ENCODE peak calls at places on chromosomes 3 and 15, in nine cellular contexts. L, F, P, Q, Y, A, W, V and T are unnamed samples.

GRCh38 chr3:153734777-153735551 is 386.2 kb upstream of the ARHGEF26 start:
- DNase-seq in W (no peak), Y (no peak), P (no peak), L (no peak), F (peak; percentile 92), A (no peak), V (no peak), Q (no peak), T (no peak)

GRCh38 chr3:64046527-64046926 is 23.2 kb upstream of the PSMD6 start:
- DNase-seq in V (no peak), Q (no peak), A (no peak), F (no peak), P (no peak), L (no peak), Y (no peak), W (no peak), T (no peak)

GRCh38 chr3:72625616-72626337 is 222.5 kb downstream of the SHQ1 start:
- DNase-seq in Y (no peak), W (no peak), Q (peak; percentile 65), A (no peak), V (no peak), P (no peak), F (peak; percentile 98), L (no peak), T (no peak)

GRCh38 chr3:155688481-155688880 is 56.4 kb downstream of the PLCH1 start:
- DNase-seq in F (no peak), V (no peak), L (no peak), W (no peak), Y (no peak), Q (no peak), P (no peak), A (no peak), T (no peak)

GRCh38 chr15:91183630-91184029 is 83.6 kb downstream of the SV2B start:
- DNase-seq in Y (no peak), F (no peak), L (no peak), A (no peak), P (peak; percentile 52), W (no peak), Q (no peak), V (no peak), T (peak; percentile 66)

GRCh38 chr15:66024116-66024515 is 154.8 kb downstream of the RAB11A start:
- DNase-seq in P (no peak), V (no peak), Q (no peak), F (no peak), W (no peak), Y (no peak), L (no peak), A (no peak), T (no peak)

GRCh38 chr3:42387802-42388651 is 22.4 kb downstream of the LYZL4 start:
- DNase-seq in L (peak; percentile 23), P (no peak), V (no peak), Y (no peak), A (no peak), F (peak; percentile 47), W (no peak), Q (peak; percentile 53), T (no peak)

GRCh38 chr15:93861413-93861812 is 369.9 kb upstream of the MCTP2 start:
- DNase-seq in Q (no peak), V (no peak), L (peak; percentile 2), W (no peak), F (no peak), Y (no peak), A (no peak), P (no peak), T (no peak)

GRCh38 chr3:120028271-120029047 is 65.8 kb downstream of the GSK3B start:
- DNase-seq in L (no peak), Q (no peak), V (no peak), F (no peak), Y (no peak), W (peak; percentile 15), A (no peak), P (no peak), T (peak; percentile 42)

GRCh38 chr3:13546667-13547171 is 2.2 kb upstream of the FBLN2 start:
- DNase-seq in A (peak; percentile 57), Y (no peak), V (no peak), W (no peak), P (no peak), L (no peak), Q (no peak), F (peak; percentile 25), T (no peak)

GRCh38 chr15:92429378-92430066 is 35.8 kb downstream of the ST8SIA2 start:
- DNase-seq in Q (no peak), Y (no peak), A (no peak), F (peak; percentile 85), V (peak; percentile 4), L (no peak), W (peak; percentile 50), P (no peak), T (peak; percentile 16)

GRCh38 chr15:101056366-101057334 is 137.5 kb downstream of the LRRK1 start:
- DNase-seq in Y (no peak), F (no peak), V (no peak), Q (no peak), W (no peak), L (no peak), P (no peak), A (no peak), T (no peak)

GRCh38 chr15:95105229-95105628 is 873.9 kb downstream of the MCTP2 start:
- DNase-seq in V (no peak), Q (no peak), F (peak; percentile 72), L (no peak), P (no peak), W (no peak), Y (no peak), A (no peak), T (no peak)

GRCh38 chr3:60064210-60065178 is 1014.7 kb upstream of the CFAP20DC start:
- DNase-seq in V (no peak), W (no peak), P (no peak), Y (no peak), Q (no peak), F (peak; percentile 48), A (no peak), L (no peak), T (no peak)

GRCh38 chr3:51295625-51296024 is 89.5 kb upstream of the MANF start:
- DNase-seq in W (no peak), V (no peak), Q (no peak), Y (no peak), P (no peak), A (no peak), L (no peak), F (no peak), T (no peak)

GRCh38 chr3:59313365-59313764 is 263.5 kb upstream of the CFAP20DC start:
- DNase-seq in V (no peak), Y (peak; percentile 67), A (peak; percentile 61), F (peak; percentile 60), L (peak; percentile 58), Q (peak; percentile 52), W (peak; percentile 68), P (no peak), T (peak; percentile 10)

GRCh38 chr3:37493485-37494080 is 319.2 kb upstream of the LRRFIP2 start:
- DNase-seq in W (no peak), F (no peak), A (no peak), Q (no peak), V (no peak), P (no peak), L (no peak), Y (no peak), T (no peak)

GRCh38 chr3:69410301-69410700 is 24.4 kb upstream of the FRMD4B start:
- DNase-seq in Y (peak; percentile 69), P (peak; percentile 7), W (peak; percentile 65), Q (peak; percentile 72), L (peak; percentile 71), V (no peak), A (no peak), F (peak; percentile 69), T (peak; percentile 55)

GRCh38 chr3:127822836-127823589 is 698 bp upstream of the MGLL start:
- DNase-seq in Q (peak; percentile 12), V (no peak), F (peak; percentile 52), Y (peak; percentile 45), L (peak; percentile 12), W (peak; percentile 28), A (peak; percentile 77), P (no peak), T (peak; percentile 13)

GRCh38 chr3:175518459-175518858 is 659.3 kb downstream of the NAALADL2 start:
- DNase-seq in V (no peak), A (no peak), W (no peak), L (no peak), Q (no peak), Y (no peak), F (no peak), P (no peak), T (no peak)

GRCh38 chr3:113829576-113830354 is 8.8 kb upstream of the GRAMD1C start:
- DNase-seq in Y (no peak), L (no peak), F (no peak), Q (no peak), P (no peak), W (no peak), V (no peak), A (no peak), T (no peak)

GRCh38 chr15:99212401-99212800 is 37.0 kb downstream of the TTC23 start:
- DNase-seq in A (no peak), Y (no peak), L (no peak), V (no peak), F (peak; percentile 73), Q (no peak), W (no peak), P (no peak), T (no peak)

GRCh38 chr3:197308591-197308990 is 10.2 kb upstream of the DLG1 start:
- DNase-seq in Y (no peak), P (no peak), L (no peak), A (no peak), V (no peak), Q (no peak), F (peak; percentile 69), W (no peak), T (no peak)

GRCh38 chr3:171186817-171187216 is 160.3 kb upstream of the SLC2A2 start:
- DNase-seq in Y (no peak), F (no peak), Q (no peak), A (no peak), V (no peak), L (no peak), P (no peak), W (no peak), T (no peak)

GRCh38 chr3:82509951-82510603 is 748.6 kb upstream of the GBE1 start:
- DNase-seq in L (no peak), W (no peak), V (no peak), F (no peak), A (no peak), Y (no peak), P (no peak), Q (no peak), T (no peak)